ENCODE peak calls at places on chromosomes 2 and 18, in five cellular contexts. X is gastrocnemius medialis, H is ovary, L is IMR-90, O is psoas muscle. B is an unnamed sample. For H3K4me1, the result is how much of the 10 kb centered on the place peaks cover.

GRCh38 chr2:71798266-71799012 is 345.1 kb downstream of the DYSF start:
- DNase-seq in X (no peak), H (no peak), L (peak), O (no peak), B (peak)

GRCh38 chr2:133871810-133872209 is 303.5 kb upstream of the NCKAP5 start:
- DNase-seq in X (no peak), H (no peak), L (peak), O (no peak), B (no peak)

GRCh38 chr2:123493687-123494086 is 531.4 kb upstream of the CNTNAP5 start:
- DNase-seq in X (no peak), H (no peak), L (no peak), O (no peak), B (no peak)

GRCh38 chr18:40407913-40408312 is 1547.1 kb upstream of the PIK3C3 start:
- DNase-seq in X (no peak), H (no peak), L (peak), O (no peak), B (no peak)

GRCh38 chr18:56152547-56152946 is 485.8 kb downstream of the TXNL1 start:
- DNase-seq in X (no peak), H (no peak), L (no peak), O (no peak), B (no peak)

GRCh38 chr2:172162225-172162733 is 59.6 kb upstream of the DLX2 start:
- DNase-seq in X (no peak), H (no peak), L (no peak), O (no peak), B (no peak)

GRCh38 chr2:28601612-28602011 is 105.8 kb downstream of the PLB1 start:
- DNase-seq in X (no peak), H (peak), L (no peak), O (no peak), B (no peak)

GRCh38 chr2:42513252-42513918 is 19.6 kb upstream of the KCNG3 start:
- DNase-seq in X (no peak), H (no peak), L (peak), O (no peak), B (peak)

GRCh38 chr2:51921076-51921475 is 889.1 kb upstream of the NRXN1 start:
- DNase-seq in X (no peak), H (no peak), L (no peak), O (no peak), B (no peak)

GRCh38 chr2:200786826-200787225 is 24.9 kb upstream of the BZW1 start:
- DNase-seq in X (no peak), H (no peak), L (peak), O (no peak), B (no peak)

GRCh38 chr2:217289909-217290283 is 430.0 kb upstream of the TNP1 start:
- DNase-seq in X (no peak), H (no peak), L (peak), O (no peak), B (no peak)

DNA sequence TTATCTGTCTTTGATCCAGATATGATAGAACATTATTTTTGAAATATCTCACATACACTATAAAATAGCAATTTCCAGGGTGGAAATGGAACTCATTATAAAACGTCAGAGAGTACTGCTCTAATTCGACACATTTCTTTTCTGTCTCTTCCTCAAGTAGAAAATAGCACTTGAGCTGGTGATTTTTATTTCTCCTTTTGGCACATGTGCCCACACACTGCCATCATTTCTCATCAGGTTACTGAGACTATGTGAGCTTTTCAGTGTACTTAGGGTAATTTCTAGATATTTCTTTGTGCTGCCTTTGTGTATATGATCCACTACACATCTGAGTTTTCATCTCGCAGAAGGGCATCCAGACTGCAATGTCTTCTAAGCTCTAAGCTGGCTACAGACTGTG is 62.1 kb upstream of the PGAP1 start:
- DNase-seq in X (no peak), H (no peak), L (no peak), O (no peak), B (no peak)
- H3K4me3 ChIP-seq in X (no peak), H (no peak), L (no peak), O (peak), B (no peak)

DNA sequence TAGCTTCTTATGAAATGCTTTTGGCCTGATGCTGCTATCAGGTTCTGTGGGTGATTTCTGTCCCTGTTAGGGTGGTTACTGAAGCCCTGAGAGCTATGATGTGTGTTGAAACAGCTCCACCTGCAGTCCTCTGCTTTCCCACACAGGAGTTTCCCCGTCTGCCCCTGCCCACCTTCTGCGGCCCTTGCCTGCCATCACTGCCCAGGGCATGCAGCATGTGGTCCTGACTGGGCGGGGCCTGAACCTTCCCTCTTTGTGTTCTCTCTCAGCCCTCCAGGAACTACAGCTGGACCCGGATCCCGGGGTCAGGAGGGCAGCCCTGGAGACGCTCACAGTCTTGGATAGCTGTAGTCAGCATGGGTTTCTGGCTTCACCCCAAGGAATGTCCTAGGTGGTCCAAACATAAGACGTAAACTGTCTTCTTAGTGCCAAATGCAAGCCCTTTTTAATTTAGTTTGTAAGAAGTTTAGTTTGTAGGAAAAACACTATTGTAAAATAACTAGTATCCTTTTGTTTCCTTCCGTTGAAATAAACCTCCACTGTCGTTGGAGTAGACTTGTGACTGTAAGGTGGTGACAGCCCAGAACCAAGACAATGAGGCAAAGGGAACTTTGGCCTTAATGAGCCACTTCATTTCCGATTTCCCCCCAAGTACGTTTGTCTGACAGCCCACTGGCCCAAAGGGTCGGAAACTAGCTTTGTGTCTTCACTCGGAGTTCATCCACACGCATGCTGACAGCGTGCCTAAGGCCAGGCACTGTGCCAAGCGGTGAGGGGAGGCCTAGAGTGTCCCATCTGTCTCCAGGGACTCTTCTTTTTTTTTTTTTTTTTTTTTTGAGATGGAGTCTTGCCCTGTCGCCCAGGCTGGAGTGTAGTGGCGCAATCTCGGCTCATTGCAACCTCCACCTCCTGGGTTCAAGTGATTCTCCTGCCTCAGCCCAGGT is 21.2 kb downstream of the HJURP start:
- DNase-seq in X (no peak), H (peak), L (peak), O (no peak), B (no peak)
- TF ChIP-seq CTCF in X (no peak), H (no peak), L (peak), O (no peak), B (no peak)

DNA sequence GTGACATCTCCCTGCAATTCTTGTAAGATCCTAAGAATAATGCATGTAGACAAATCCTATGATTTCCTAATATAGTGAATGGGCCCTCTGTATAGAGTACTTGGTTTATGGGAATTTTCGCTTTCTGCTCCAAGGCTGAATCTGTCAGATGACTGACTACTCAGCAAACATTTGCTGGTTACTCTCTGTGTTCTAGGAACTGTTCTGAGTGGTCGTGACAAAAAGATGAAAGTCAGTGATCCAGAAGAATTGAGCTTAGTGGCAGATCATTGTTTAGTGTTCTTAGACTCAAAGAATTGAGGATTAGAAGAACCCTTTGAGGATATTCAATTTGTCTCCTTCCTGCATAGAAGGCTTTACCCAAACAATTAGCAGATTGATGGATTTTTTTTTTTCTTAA is 10.0 kb downstream of the XRCC5 start:
- DNase-seq in X (no peak), H (no peak), L (no peak), O (no peak), B (no peak)
- H3K4me1 ChIP-seq in X (under half), H (under half), L (under half), O (under half), B (under half)

GRCh38 chr2:223643310-223643709 is 41.1 kb upstream of the SCG2 start:
- DNase-seq in X (no peak), H (no peak), L (peak), O (no peak), B (no peak)

GRCh38 chr2:223642496-223642895 is 40.3 kb upstream of the SCG2 start:
- DNase-seq in X (no peak), H (no peak), L (peak), O (no peak), B (no peak)

GRCh38 chr2:223644116-223644515 is 42.0 kb upstream of the SCG2 start:
- DNase-seq in X (no peak), H (no peak), L (no peak), O (no peak), B (no peak)

GRCh38 chr2:223635080-223635479 is 32.9 kb upstream of the SCG2 start:
- DNase-seq in X (no peak), H (no peak), L (peak), O (no peak), B (no peak)

DNA sequence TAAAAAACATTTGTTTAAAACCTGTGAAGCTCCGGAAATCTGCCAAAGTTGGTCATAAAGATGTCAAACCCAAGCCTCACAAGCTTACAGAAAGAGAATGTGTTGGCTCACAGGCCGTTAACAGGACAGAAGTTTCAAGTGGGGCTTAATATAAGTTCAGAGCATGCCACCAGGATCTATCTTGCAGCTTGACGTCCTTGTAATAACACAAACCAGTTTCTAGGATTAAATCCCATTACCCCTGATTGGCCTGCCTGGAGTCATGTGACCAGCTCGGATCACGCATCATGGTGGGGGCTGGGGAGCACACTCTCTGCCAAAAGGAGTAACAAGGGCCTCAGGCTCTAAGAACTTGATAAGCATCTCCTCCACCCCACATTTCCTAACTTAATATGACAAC is 38.9 kb upstream of the SCG2 start:
- DNase-seq in X (no peak), H (no peak), L (peak), O (no peak), B (no peak)
- H3K4me3 ChIP-seq in X (no peak), H (no peak), L (no peak), O (no peak), B (no peak)

DNA sequence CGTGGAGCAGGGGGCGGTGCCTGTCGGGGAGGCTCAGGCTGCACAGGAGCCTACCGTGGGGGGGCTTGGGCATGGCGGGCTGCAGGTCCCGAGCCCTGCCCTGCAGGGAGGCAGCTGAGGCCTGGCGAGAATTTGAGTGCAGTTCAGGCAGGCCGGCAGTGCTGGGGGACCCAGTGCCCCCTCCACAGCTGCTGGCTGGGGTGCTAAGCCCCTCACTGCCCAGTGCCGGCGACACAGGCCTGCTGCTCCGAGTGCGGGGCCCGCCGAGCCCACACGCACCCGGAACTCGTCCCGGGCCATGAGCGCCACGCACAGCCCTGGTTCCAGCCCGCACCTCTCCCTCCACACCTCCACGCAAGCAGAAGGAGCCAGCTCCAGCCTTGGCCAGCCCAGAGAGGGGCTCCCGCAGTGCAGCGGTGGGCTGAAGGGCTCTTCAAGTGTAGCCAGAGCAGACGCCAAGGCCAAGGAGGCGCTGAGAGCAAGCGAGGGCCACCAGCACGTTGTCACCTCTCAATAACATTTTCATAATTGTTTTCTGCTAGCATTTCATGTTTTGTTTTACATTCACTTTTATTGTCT is 1378.9 kb upstream of the CELF4 start:
- DNase-seq in X (no peak), H (no peak), L (no peak), O (no peak), B (no peak)
- TF ChIP-seq CTCF in X (no peak), H (no peak), L (no peak), O (no peak), B (no peak)

GRCh38 chr2:120824246-120824645 is 88.6 kb downstream of the GLI2 start:
- DNase-seq in X (no peak), H (no peak), L (no peak), O (no peak), B (no peak)
- H3K4me1 ChIP-seq in X (under half), H (under half), L (under half), O (under half), B (under half)

DNA sequence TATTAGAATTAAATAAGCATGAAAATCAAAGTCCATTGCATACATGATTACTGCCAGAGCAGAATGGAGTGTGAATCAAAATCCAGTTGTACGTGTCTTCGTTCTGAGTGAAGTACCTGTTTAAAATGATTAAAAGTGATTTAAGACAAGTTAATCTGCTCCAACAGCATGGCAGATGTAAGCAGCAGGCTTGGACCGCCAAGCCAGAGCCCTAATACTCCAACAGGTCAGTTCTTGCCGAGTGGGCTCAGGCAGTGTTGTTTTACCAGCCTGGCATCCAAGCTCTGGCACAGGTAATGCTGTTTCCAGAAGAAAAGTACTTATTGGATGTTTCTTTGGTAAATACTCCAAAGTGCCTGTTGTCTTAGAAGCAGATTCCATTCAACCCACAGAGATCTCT is 171.4 kb upstream of the EPAS1 start:
- DNase-seq in X (no peak), H (no peak), L (no peak), O (no peak), B (no peak)
- H3K4me3 ChIP-seq in X (no peak), H (no peak), L (no peak), O (no peak), B (no peak)

GRCh38 chr2:140085674-140086073 is 1305.5 kb upstream of the NXPH2 start:
- DNase-seq in X (no peak), H (no peak), L (no peak), O (no peak), B (no peak)
- TF ChIP-seq CTCF in X (no peak), H (no peak), L (no peak), O (no peak), B (no peak)